ENCODE peak calls at places on chromosome 11, in nine cellular contexts. K, V, Y, J, M, P, G, N and F are unnamed samples.

GRCh38 chr11:113796663-113797259 is 17.2 kb downstream of the CLDN25 start:
- DNase-seq in G (peak), Y (no peak), P (no peak), N (peak), J (peak), V (peak), M (no peak), K (peak), F (no peak)

GRCh38 chr11:83827940-83828554 is 541.9 kb upstream of the CCDC90B start:
- DNase-seq in J (peak), Y (no peak), G (peak), V (peak), M (peak), K (peak), P (no peak), N (peak), F (no peak)

GRCh38 chr11:124676386-124676785 is 2.7 kb downstream of the SPA17 start:
- DNase-seq in N (no peak), Y (no peak), P (no peak), V (no peak), G (no peak), K (no peak), J (no peak), M (no peak), F (no peak)

GRCh38 chr11:78080818-78081495 is 1.3 kb upstream of the NDUFC2 start:
- DNase-seq in N (no peak), J (no peak), P (no peak), G (no peak), Y (no peak), V (no peak), M (no peak), K (no peak), F (no peak)

GRCh38 chr11:8533332-8533731 is 60.7 kb downstream of the STK33 start:
- DNase-seq in J (peak), V (no peak), P (no peak), G (no peak), Y (no peak), M (no peak), K (peak), N (peak), F (no peak)

GRCh38 chr11:104916442-104916841 is 18.2 kb upstream of the CASP12 start:
- DNase-seq in V (no peak), J (no peak), G (no peak), N (no peak), M (no peak), K (no peak), P (no peak), Y (no peak), F (no peak)

GRCh38 chr11:4748435-4748834 is 21.3 kb downstream of the OR51F1 start:
- DNase-seq in Y (no peak), M (no peak), J (no peak), V (no peak), N (no peak), K (no peak), P (no peak), G (no peak), F (no peak)

GRCh38 chr11:848988-849824 is 6.6 kb downstream of the TSPAN4 start:
- DNase-seq in K (peak), M (peak), V (peak), N (peak), J (peak), G (no peak), Y (no peak), P (no peak), F (no peak)

GRCh38 chr11:92269021-92269420 is 44.4 kb downstream of the FAT3 start:
- DNase-seq in G (peak), N (no peak), V (no peak), J (no peak), K (no peak), M (no peak), P (no peak), Y (no peak), F (no peak)

GRCh38 chr11:25734592-25735211 is 597.2 kb upstream of the ANO3 start:
- DNase-seq in P (no peak), K (no peak), G (no peak), N (peak), J (peak), Y (no peak), V (no peak), M (no peak), F (no peak)

GRCh38 chr11:128848815-128849455 is 18.2 kb downstream of the KCNJ1 start:
- DNase-seq in G (peak), Y (no peak), J (peak), P (peak), V (peak), K (peak), M (peak), N (no peak), F (peak)

GRCh38 chr11:78420255-78420764 is 2.7 kb upstream of the GAB2 start:
- DNase-seq in G (peak), V (peak), P (peak), Y (peak), K (no peak), M (peak), J (peak), N (peak), F (peak)

GRCh38 chr11:62402994-62403393 is 15.8 kb upstream of the SCGB1A1 start:
- DNase-seq in M (no peak), P (no peak), V (no peak), G (no peak), J (no peak), K (no peak), Y (no peak), N (no peak), F (no peak)

GRCh38 chr11:1949922-1950321 is 2.8 kb downstream of the MRPL23 start:
- DNase-seq in N (no peak), G (no peak), V (no peak), P (no peak), Y (no peak), M (no peak), K (no peak), J (no peak), F (no peak)

GRCh38 chr11:86101941-86102407 is 33.1 kb upstream of the PICALM start:
- DNase-seq in P (no peak), M (no peak), N (no peak), G (no peak), Y (no peak), K (no peak), V (no peak), J (no peak), F (no peak)

GRCh38 chr11:3986301-3986700 is 108.3 kb upstream of the RRM1 start:
- DNase-seq in G (no peak), Y (no peak), K (no peak), J (no peak), V (no peak), P (no peak), N (no peak), M (no peak), F (no peak)

GRCh38 chr11:120208777-120209176 is 2.1 kb upstream of the OAF start:
- DNase-seq in J (no peak), G (peak), N (no peak), P (no peak), M (no peak), K (no peak), V (no peak), Y (no peak), F (no peak)

GRCh38 chr11:12179019-12179418 is 68.6 kb downstream of the MICAL2 start:
- DNase-seq in Y (no peak), J (peak), P (no peak), M (no peak), G (no peak), V (no peak), N (peak), K (no peak), F (no peak)

GRCh38 chr11:59659981-59660380 is 8.9 kb downstream of the PATL1 start:
- DNase-seq in G (no peak), Y (no peak), J (no peak), K (no peak), N (no peak), P (no peak), M (no peak), V (no peak), F (no peak)

GRCh38 chr11:110094298-110095073 is 1.3 kb downstream of the ZC3H12C start:
- DNase-seq in V (no peak), P (no peak), N (no peak), Y (no peak), J (no peak), M (no peak), G (no peak), K (no peak), F (no peak)

GRCh38 chr11:2927851-2928604 is 1.2 kb downstream of the PHLDA2 start:
- DNase-seq in V (no peak), Y (no peak), M (no peak), N (no peak), J (peak), P (no peak), K (no peak), G (peak), F (no peak)

GRCh38 chr11:2415171-2415570 is 14.6 kb downstream of the TSSC4 start:
- DNase-seq in M (no peak), J (no peak), K (no peak), V (no peak), G (no peak), P (no peak), N (no peak), Y (no peak), F (no peak)

GRCh38 chr11:107215006-107215405 is 196.7 kb upstream of the GUCY1A2 start:
- DNase-seq in K (no peak), M (no peak), Y (no peak), P (no peak), J (no peak), G (no peak), N (no peak), V (no peak), F (no peak)

GRCh38 chr11:17846852-17847453 is 112.4 kb downstream of the KCNC1 start:
- DNase-seq in Y (no peak), N (no peak), G (no peak), J (no peak), P (no peak), M (no peak), V (no peak), K (no peak), F (no peak)

GRCh38 chr11:48006301-48006992 is 26.1 kb downstream of the PTPRJ start:
- DNase-seq in N (peak), K (peak), G (no peak), V (no peak), Y (no peak), P (no peak), J (no peak), M (no peak), F (no peak)

GRCh38 chr11:74696932-74697687 is 34.1 kb downstream of the CHRDL2 start:
- DNase-seq in M (no peak), Y (no peak), G (no peak), K (no peak), J (peak), P (no peak), N (no peak), V (no peak), F (no peak)

GRCh38 chr11:76788661-76789442 is 5.7 kb downstream of the TSKU start:
- DNase-seq in N (no peak), G (peak), Y (peak), M (no peak), J (no peak), V (no peak), K (no peak), P (no peak), F (no peak)

GRCh38 chr11:93817426-93818348 is 32.7 kb downstream of the VSTM5 start:
- DNase-seq in K (no peak), P (no peak), N (no peak), M (no peak), Y (no peak), J (no peak), V (no peak), G (no peak), F (no peak)

GRCh38 chr11:117734596-117734995 is 62.4 kb downstream of the DSCAML1 start:
- DNase-seq in M (peak), Y (peak), P (no peak), G (no peak), N (peak), J (no peak), K (no peak), V (no peak), F (no peak)

GRCh38 chr11:2318123-2318522 is 16.3 kb downstream of the TSPAN32 start:
- DNase-seq in V (no peak), G (no peak), Y (no peak), N (no peak), P (no peak), J (no peak), K (no peak), M (no peak), F (no peak)

GRCh38 chr11:67304511-67305113 is 1.3 kb downstream of the SSH3 start:
- DNase-seq in V (no peak), P (no peak), M (no peak), N (no peak), K (no peak), G (no peak), J (no peak), Y (no peak), F (no peak)

GRCh38 chr11:77967753-77968152 is 26.7 kb downstream of the INTS4 start:
- DNase-seq in P (no peak), M (no peak), V (no peak), K (no peak), N (no peak), Y (no peak), G (no peak), J (no peak), F (no peak)